ENCODE peak calls at places on chromosomes 13 and 19, in seven cellular contexts. R, K, S, F, P, U and E are unnamed samples.

GRCh38 chr19:49506575-49507105 is 5.8 kb upstream of the FCGRT start:
- DNase-seq in R (peak), K (peak), S (peak), F (peak), P (peak), U (peak), E (peak)

GRCh38 chr13:48500652-48501197 is 32.2 kb downstream of the RCBTB2 start:
- DNase-seq in R (no peak), K (no peak), S (no peak), F (no peak), P (no peak), U (no peak), E (no peak)

GRCh38 chr19:38555200-38555599 is 62.6 kb downstream of the MAP4K1 start:
- DNase-seq in R (no peak), K (no peak), S (no peak), F (no peak), P (no peak), U (no peak), E (no peak)

GRCh38 chr19:49987159-49987698 is 26.3 kb upstream of the SIGLEC11 start:
- DNase-seq in R (peak), K (peak), S (peak), F (peak), P (peak), U (peak), E (peak)

GRCh38 chr19:36771275-36772231 is 1.1 kb downstream of the ZNF850 start:
- DNase-seq in R (peak), K (no peak), S (no peak), F (no peak), P (peak), U (peak), E (peak)

GRCh38 chr19:3184847-3185481 is 766 bp upstream of the NCLN start:
- DNase-seq in R (peak), K (no peak), S (peak), F (peak), P (no peak), U (peak), E (peak)

GRCh38 chr19:18160792-18161690 is 8.1 kb downstream of the PIK3R2 start:
- DNase-seq in R (peak), K (peak), S (peak), F (peak), P (peak), U (peak), E (peak)

GRCh38 chr13:51501592-51502205 is 48.9 kb upstream of the INTS6 start:
- DNase-seq in R (no peak), K (no peak), S (no peak), F (no peak), P (no peak), U (no peak), E (no peak)

GRCh38 chr13:95644611-95645052 is at the start of gene DZIP1:
- DNase-seq in R (peak), K (no peak), S (no peak), F (no peak), P (peak), U (peak), E (no peak)

GRCh38 chr19:46610851-46611770 is 10.0 kb downstream of the CALM3 start:
- DNase-seq in R (peak), K (no peak), S (no peak), F (no peak), P (no peak), U (no peak), E (no peak)

GRCh38 chr19:45468159-45468651 is 409 bp downstream of the FOSB start:
- DNase-seq in R (no peak), K (no peak), S (peak), F (peak), P (no peak), U (peak), E (no peak)

GRCh38 chr13:47148543-47148942 is 251.7 kb upstream of the HTR2A start:
- DNase-seq in R (no peak), K (no peak), S (no peak), F (no peak), P (no peak), U (no peak), E (no peak)

GRCh38 chr13:113902956-113903355 is 39.1 kb upstream of the GAS6 start:
- DNase-seq in R (no peak), K (no peak), S (no peak), F (no peak), P (no peak), U (no peak), E (no peak)